ENCODE peak calls at places on chromosome 20, in four cellular contexts. One of them, this sample, is unnamed.
A peak's percentile ranks its signal among the peaks of the same experiment; 100 is the strongest.

GRCh38 chr20:51513545-51513944 is 29.0 kb downstream of the NFATC2 start:
- DNase-seq in upper lobe of right lung: no peak
- DNase-seq in hepatocyte: no peak
- DNase-seq in MM.1S: no peak
- DNase-seq in this sample: no peak

GRCh38 chr20:43068482-43068881 is 121.2 kb downstream of the PTPRT start:
- DNase-seq in upper lobe of right lung: no peak
- DNase-seq in MM.1S: no peak
- DNase-seq in hepatocyte: no peak
- DNase-seq in this sample: no peak

GRCh38 chr20:21719592-21720214 is 14.2 kb downstream of the PAX1 start:
- DNase-seq in upper lobe of right lung: no peak
- DNase-seq in hepatocyte: peak; percentile 81
- DNase-seq in MM.1S: peak; percentile 79
- DNase-seq in this sample: peak; percentile 55

GRCh38 chr20:61096463-61096862 is 155.6 kb upstream of the CDH4 start:
- DNase-seq in upper lobe of right lung: no peak
- DNase-seq in hepatocyte: no peak
- DNase-seq in MM.1S: no peak
- DNase-seq in this sample: no peak

GRCh38 chr20:24027229-24027628 is 38.6 kb upstream of the GGTLC1 start:
- DNase-seq in upper lobe of right lung: peak; percentile 75
- DNase-seq in hepatocyte: no peak
- DNase-seq in MM.1S: peak; percentile 91
- DNase-seq in this sample: no peak

GRCh38 chr20:63290677-63291472 is 2.1 kb upstream of the COL20A1 start:
- DNase-seq in upper lobe of right lung: no peak
- DNase-seq in MM.1S: peak; percentile 26
- DNase-seq in hepatocyte: peak; percentile 73
- DNase-seq in this sample: peak; percentile 99

GRCh38 chr20:54063998-54064676 is 6.3 kb downstream of the BCAS1 start:
- DNase-seq in upper lobe of right lung: no peak
- DNase-seq in MM.1S: no peak
- DNase-seq in hepatocyte: no peak
- DNase-seq in this sample: peak; percentile 19

GRCh38 chr20:61830241-61830930 is 235.3 kb downstream of the TAF4 start:
- DNase-seq in hepatocyte: no peak
- DNase-seq in upper lobe of right lung: no peak
- DNase-seq in MM.1S: no peak
- DNase-seq in this sample: no peak

GRCh38 chr20:33285861-33286495 is 3.0 kb downstream of the BPIFB1 start:
- DNase-seq in MM.1S: no peak
- DNase-seq in hepatocyte: no peak
- DNase-seq in upper lobe of right lung: no peak
- DNase-seq in this sample: no peak

GRCh38 chr20:6767536-6768227 is at the start of gene BMP2:
- DNase-seq in hepatocyte: peak; percentile 91
- DNase-seq in upper lobe of right lung: peak; percentile 82
- DNase-seq in MM.1S: peak; percentile 70
- DNase-seq in this sample: peak; percentile 82

DNA sequence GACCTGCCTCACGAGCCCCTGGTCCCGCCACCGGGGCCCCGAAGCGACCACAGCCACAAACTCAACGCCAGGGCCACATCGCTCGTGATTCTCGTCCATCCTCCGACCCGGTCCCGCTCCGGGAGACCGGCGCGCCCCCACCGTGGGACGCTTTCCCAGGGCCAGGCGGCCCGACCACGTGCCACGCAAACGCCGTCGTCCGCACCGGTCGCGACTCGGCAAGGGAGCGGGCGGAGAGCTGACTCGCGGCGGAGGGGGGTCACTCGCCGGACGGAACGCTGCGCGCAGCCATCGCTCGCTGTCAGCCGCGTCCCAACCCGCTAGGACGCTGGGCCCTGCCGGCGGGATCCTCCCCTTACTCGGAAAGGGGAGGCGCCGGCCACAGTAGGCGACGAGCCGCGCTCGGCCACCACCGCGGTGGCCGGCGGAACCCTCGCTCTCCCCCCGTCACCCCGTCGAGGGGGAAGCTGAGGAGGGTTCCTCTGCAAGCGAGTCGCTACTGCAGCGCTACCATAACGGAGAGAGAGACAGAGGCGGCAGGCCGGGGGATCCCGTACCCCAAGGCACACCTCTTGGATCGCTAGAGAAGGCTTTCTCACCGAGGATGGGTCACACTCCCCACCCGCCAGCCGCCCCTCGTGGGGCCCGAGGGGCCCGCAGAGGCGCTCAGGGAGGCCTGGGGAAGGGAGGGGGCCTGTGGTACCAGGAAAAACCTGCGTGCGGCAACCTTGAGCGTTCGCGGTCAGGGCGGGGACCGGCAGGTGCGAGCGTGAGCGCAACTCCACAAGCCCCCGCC is 511.8 kb upstream of the ZNF337 start:
- DNase-seq in upper lobe of right lung: peak; percentile 84
- DNase-seq in hepatocyte: peak; percentile 32
- DNase-seq in MM.1S: no peak
- DNase-seq in this sample: peak; percentile 77
- H3K4me3 ChIP-seq in upper lobe of right lung: peak overlapping the region; percentile 46
- H3K4me3 ChIP-seq in hepatocyte: peak overlapping the region; percentile 13
- H3K4me3 ChIP-seq in MM.1S: no peak overlapping the region
- H3K4me3 ChIP-seq in this sample: peak overlapping the region; percentile 48

GRCh38 chr20:57124346-57124745 is 142.1 kb downstream of the BMP7 start:
- DNase-seq in upper lobe of right lung: no peak
- DNase-seq in hepatocyte: no peak
- DNase-seq in MM.1S: no peak
- DNase-seq in this sample: no peak
- H3K27me3 ChIP-seq in upper lobe of right lung: no peaks in the 10 kb centered on the region
- H3K27me3 ChIP-seq in hepatocyte: no peaks in the 10 kb centered on the region
- H3K27me3 ChIP-seq in MM.1S: no peaks in the 10 kb centered on the region
- H3K27me3 ChIP-seq in this sample: no peaks in the 10 kb centered on the region

GRCh38 chr20:25214824-25215223 is 19.3 kb downstream of the ENTPD6 start:
- DNase-seq in hepatocyte: no peak
- DNase-seq in MM.1S: no peak
- DNase-seq in upper lobe of right lung: no peak
- DNase-seq in this sample: no peak
- H3K36me3 ChIP-seq in hepatocyte: no peaks in the 10 kb centered on the region
- H3K36me3 ChIP-seq in MM.1S: peaks cover 6% of the 10 kb centered on the region
- H3K36me3 ChIP-seq in upper lobe of right lung: peaks cover 92% of the 10 kb centered on the region
- H3K36me3 ChIP-seq in this sample: peaks cover 6% of the 10 kb centered on the region

GRCh38 chr20:31845300-31845863 is at the start of gene FOXS1:
- DNase-seq in upper lobe of right lung: no peak
- DNase-seq in MM.1S: no peak
- DNase-seq in hepatocyte: no peak
- DNase-seq in this sample: peak; percentile 89
- H3K4me3 ChIP-seq in upper lobe of right lung: peak within 1 kb of the TSS; percentile 31
- H3K4me3 ChIP-seq in MM.1S: no peak within 1 kb of the TSS
- H3K4me3 ChIP-seq in hepatocyte: no peak within 1 kb of the TSS
- H3K4me3 ChIP-seq in this sample: no peak within 1 kb of the TSS